ENCODE peak calls at places on chromosomes 2 and 18, in six cellular contexts. One of them, this sample, is unnamed.

GRCh38 chr2:178320011-178320410 is 125.7 kb downstream of the OSBPL6 start:
- DNase-seq in NCI-H460: no peak
- DNase-seq in brain microvascular endothelial cell: no peak
- DNase-seq in right atrium auricular region: no peak
- DNase-seq in activated effector memory CD4-positive, alpha-beta T cell treated with anti-CD3 and anti-CD28 coated beads, Interleukin-2, amount 50 U/mL, for 16 hours: no peak
- DNase-seq in LoVo: no peak
- DNase-seq in this sample: no peak

GRCh38 chr2:2683581-2683980 is 352.5 kb upstream of the MYT1L start:
- DNase-seq in NCI-H460: no peak
- DNase-seq in brain microvascular endothelial cell: no peak
- DNase-seq in right atrium auricular region: no peak
- DNase-seq in activated effector memory CD4-positive, alpha-beta T cell treated with anti-CD3 and anti-CD28 coated beads, Interleukin-2, amount 50 U/mL, for 16 hours: no peak
- DNase-seq in LoVo: no peak
- DNase-seq in this sample: no peak

GRCh38 chr18:68397241-68398035 is 317.5 kb downstream of the TMX3 start:
- DNase-seq in NCI-H460: no peak
- DNase-seq in brain microvascular endothelial cell: no peak
- DNase-seq in right atrium auricular region: no peak
- DNase-seq in activated effector memory CD4-positive, alpha-beta T cell treated with anti-CD3 and anti-CD28 coated beads, Interleukin-2, amount 50 U/mL, for 16 hours: no peak
- DNase-seq in LoVo: no peak
- DNase-seq in this sample: no peak

GRCh38 chr18:79465392-79465991 is 69.8 kb downstream of the NFATC1 start:
- DNase-seq in NCI-H460: no peak
- DNase-seq in brain microvascular endothelial cell: no peak
- DNase-seq in right atrium auricular region: no peak
- DNase-seq in activated effector memory CD4-positive, alpha-beta T cell treated with anti-CD3 and anti-CD28 coated beads, Interleukin-2, amount 50 U/mL, for 16 hours: no peak
- DNase-seq in LoVo: no peak
- DNase-seq in this sample: no peak

GRCh38 chr2:162118166-162119031 is 33.6 kb downstream of the GCG start:
- DNase-seq in NCI-H460: no peak
- DNase-seq in brain microvascular endothelial cell: peak
- DNase-seq in right atrium auricular region: no peak
- DNase-seq in activated effector memory CD4-positive, alpha-beta T cell treated with anti-CD3 and anti-CD28 coated beads, Interleukin-2, amount 50 U/mL, for 16 hours: no peak
- DNase-seq in LoVo: no peak
- DNase-seq in this sample: no peak

GRCh38 chr2:66849128-66849527 is 414.2 kb downstream of the MEIS1 start:
- DNase-seq in NCI-H460: no peak
- DNase-seq in brain microvascular endothelial cell: no peak
- DNase-seq in right atrium auricular region: no peak
- DNase-seq in activated effector memory CD4-positive, alpha-beta T cell treated with anti-CD3 and anti-CD28 coated beads, Interleukin-2, amount 50 U/mL, for 16 hours: no peak
- DNase-seq in LoVo: no peak
- DNase-seq in this sample: no peak

GRCh38 chr2:117931266-117931665 is 82.6 kb downstream of the CCDC93 start:
- DNase-seq in NCI-H460: no peak
- DNase-seq in brain microvascular endothelial cell: no peak
- DNase-seq in right atrium auricular region: no peak
- DNase-seq in activated effector memory CD4-positive, alpha-beta T cell treated with anti-CD3 and anti-CD28 coated beads, Interleukin-2, amount 50 U/mL, for 16 hours: no peak
- DNase-seq in LoVo: no peak
- DNase-seq in this sample: no peak

GRCh38 chr2:119483395-119483753 is 40.9 kb downstream of the SCTR start:
- DNase-seq in NCI-H460: no peak
- DNase-seq in brain microvascular endothelial cell: no peak
- DNase-seq in right atrium auricular region: peak
- DNase-seq in activated effector memory CD4-positive, alpha-beta T cell treated with anti-CD3 and anti-CD28 coated beads, Interleukin-2, amount 50 U/mL, for 16 hours: no peak
- DNase-seq in LoVo: no peak
- DNase-seq in this sample: no peak

GRCh38 chr18:79801217-79801616 is 3.5 kb downstream of the KCNG2 start:
- DNase-seq in NCI-H460: no peak
- DNase-seq in brain microvascular endothelial cell: no peak
- DNase-seq in right atrium auricular region: no peak
- DNase-seq in activated effector memory CD4-positive, alpha-beta T cell treated with anti-CD3 and anti-CD28 coated beads, Interleukin-2, amount 50 U/mL, for 16 hours: peak
- DNase-seq in LoVo: no peak
- DNase-seq in this sample: no peak

GRCh38 chr2:208584387-208584965 is 177.9 kb downstream of the PTH2R start:
- DNase-seq in NCI-H460: no peak
- DNase-seq in brain microvascular endothelial cell: no peak
- DNase-seq in right atrium auricular region: no peak
- DNase-seq in activated effector memory CD4-positive, alpha-beta T cell treated with anti-CD3 and anti-CD28 coated beads, Interleukin-2, amount 50 U/mL, for 16 hours: no peak
- DNase-seq in LoVo: no peak
- DNase-seq in this sample: no peak

GRCh38 chr2:61179701-61180639 is 18.0 kb downstream of the C2orf74 start:
- DNase-seq in NCI-H460: no peak
- DNase-seq in brain microvascular endothelial cell: peak
- DNase-seq in right atrium auricular region: peak
- DNase-seq in activated effector memory CD4-positive, alpha-beta T cell treated with anti-CD3 and anti-CD28 coated beads, Interleukin-2, amount 50 U/mL, for 16 hours: no peak
- DNase-seq in LoVo: no peak
- DNase-seq in this sample: no peak

GRCh38 chr2:20737505-20737904 is 70.6 kb downstream of the GDF7 start:
- DNase-seq in NCI-H460: no peak
- DNase-seq in brain microvascular endothelial cell: no peak
- DNase-seq in right atrium auricular region: no peak
- DNase-seq in activated effector memory CD4-positive, alpha-beta T cell treated with anti-CD3 and anti-CD28 coated beads, Interleukin-2, amount 50 U/mL, for 16 hours: no peak
- DNase-seq in LoVo: no peak
- DNase-seq in this sample: no peak

GRCh38 chr2:136234261-136234660 is 116.3 kb upstream of the CXCR4 start:
- DNase-seq in NCI-H460: no peak
- DNase-seq in brain microvascular endothelial cell: no peak
- DNase-seq in right atrium auricular region: no peak
- DNase-seq in activated effector memory CD4-positive, alpha-beta T cell treated with anti-CD3 and anti-CD28 coated beads, Interleukin-2, amount 50 U/mL, for 16 hours: no peak
- DNase-seq in LoVo: no peak
- DNase-seq in this sample: no peak

GRCh38 chr2:227772197-227772661 is 26.5 kb downstream of the SCYGR8 start:
- DNase-seq in NCI-H460: no peak
- DNase-seq in brain microvascular endothelial cell: peak
- DNase-seq in right atrium auricular region: no peak
- DNase-seq in activated effector memory CD4-positive, alpha-beta T cell treated with anti-CD3 and anti-CD28 coated beads, Interleukin-2, amount 50 U/mL, for 16 hours: no peak
- DNase-seq in LoVo: no peak
- DNase-seq in this sample: no peak

GRCh38 chr2:1744446-1745170 is at the start of gene PXDN:
- DNase-seq in NCI-H460: no peak
- DNase-seq in brain microvascular endothelial cell: no peak
- DNase-seq in right atrium auricular region: no peak
- DNase-seq in activated effector memory CD4-positive, alpha-beta T cell treated with anti-CD3 and anti-CD28 coated beads, Interleukin-2, amount 50 U/mL, for 16 hours: no peak
- DNase-seq in LoVo: no peak
- DNase-seq in this sample: no peak

GRCh38 chr2:85433511-85434089 is 15.1 kb downstream of the SH2D6 start:
- DNase-seq in NCI-H460: no peak
- DNase-seq in brain microvascular endothelial cell: no peak
- DNase-seq in right atrium auricular region: peak
- DNase-seq in activated effector memory CD4-positive, alpha-beta T cell treated with anti-CD3 and anti-CD28 coated beads, Interleukin-2, amount 50 U/mL, for 16 hours: no peak
- DNase-seq in LoVo: no peak
- DNase-seq in this sample: no peak

GRCh38 chr18:79789901-79790885 is 7.5 kb upstream of the KCNG2 start:
- DNase-seq in NCI-H460: no peak
- DNase-seq in brain microvascular endothelial cell: no peak
- DNase-seq in right atrium auricular region: no peak
- DNase-seq in activated effector memory CD4-positive, alpha-beta T cell treated with anti-CD3 and anti-CD28 coated beads, Interleukin-2, amount 50 U/mL, for 16 hours: peak
- DNase-seq in LoVo: no peak
- DNase-seq in this sample: no peak

GRCh38 chr18:9575558-9575957 is 38.8 kb downstream of the PPP4R1 start:
- DNase-seq in NCI-H460: peak
- DNase-seq in brain microvascular endothelial cell: peak
- DNase-seq in right atrium auricular region: peak
- DNase-seq in activated effector memory CD4-positive, alpha-beta T cell treated with anti-CD3 and anti-CD28 coated beads, Interleukin-2, amount 50 U/mL, for 16 hours: no peak
- DNase-seq in LoVo: peak
- DNase-seq in this sample: peak

GRCh38 chr2:95552911-95553310 is 38.9 kb upstream of the TRIM43 start:
- DNase-seq in NCI-H460: no peak
- DNase-seq in brain microvascular endothelial cell: no peak
- DNase-seq in right atrium auricular region: peak
- DNase-seq in activated effector memory CD4-positive, alpha-beta T cell treated with anti-CD3 and anti-CD28 coated beads, Interleukin-2, amount 50 U/mL, for 16 hours: no peak
- DNase-seq in LoVo: no peak
- DNase-seq in this sample: no peak